ENCODE peak calls at places on chromosomes 7 and 10, in six cellular contexts. S is WTC11, N is HCT116, B is K562, J is H1, L is GM12878. F is an unnamed sample.

GRCh38 chr7:14740606-14741005 is 161.9 kb downstream of the DGKB start:
- DNase-seq in S (no peak), N (no peak), L (no peak), J (no peak), B (no peak), F (no peak)

GRCh38 chr7:45138433-45139267 is 18.9 kb upstream of the RAMP3 start:
- DNase-seq in L (no peak), B (peak), J (no peak), S (no peak), N (no peak), F (no peak)

GRCh38 chr10:70323697-70324340 is 40.0 kb upstream of the NPFFR1 start:
- DNase-seq in B (no peak), L (no peak), N (no peak), S (peak), J (peak), F (peak)

GRCh38 chr10:97479939-97480338 is 18.3 kb downstream of the MMS19 start:
- DNase-seq in J (peak), B (no peak), S (peak), L (no peak), N (no peak), F (no peak)

GRCh38 chr10:12640550-12640949 is 291.2 kb downstream of the CAMK1D start:
- DNase-seq in N (no peak), L (no peak), J (no peak), B (no peak), S (no peak), F (no peak)

GRCh38 chr10:126262186-126262838 is 126.0 kb downstream of the ADAM12 start:
- DNase-seq in B (no peak), L (no peak), N (no peak), J (no peak), S (no peak), F (no peak)

GRCh38 chr7:74495112-74495880 is 41.6 kb downstream of the GTF2IRD1 start:
- DNase-seq in S (no peak), J (no peak), B (no peak), L (no peak), N (no peak), F (no peak)

GRCh38 chr7:125424721-125425120 is 495.1 kb upstream of the POT1 start:
- DNase-seq in J (no peak), N (no peak), B (no peak), S (no peak), L (no peak), F (no peak)

GRCh38 chr10:130300608-130301025 is 164.4 kb downstream of the GLRX3 start:
- DNase-seq in S (no peak), J (no peak), N (no peak), B (no peak), L (no peak), F (no peak)

GRCh38 chr10:67549390-67549789 is 146.6 kb downstream of the CTNNA3 start:
- DNase-seq in J (no peak), L (no peak), B (no peak), N (no peak), S (no peak), F (no peak)

GRCh38 chr7:139804571-139804970 is 24.5 kb upstream of the TBXAS1 start:
- DNase-seq in N (no peak), J (no peak), S (no peak), L (no peak), B (no peak), F (no peak)

GRCh38 chr10:71963351-71963755 is 842 bp upstream of the CHST3 start:
- DNase-seq in L (no peak), J (peak), S (no peak), N (no peak), B (no peak), F (no peak)

GRCh38 chr10:125231116-125231812 is 70.9 kb upstream of the CTBP2 start:
- DNase-seq in L (no peak), J (no peak), N (peak), S (peak), B (no peak), F (no peak)

GRCh38 chr7:73770002-73770859 is at the start of gene CLDN3:
- DNase-seq in J (peak), S (peak), B (peak), L (no peak), N (peak), F (no peak)

GRCh38 chr7:6271694-6272371 is 591 bp downstream of the CYTH3 start:
- DNase-seq in S (peak), J (peak), N (no peak), L (no peak), B (peak), F (no peak)

GRCh38 chr7:16171928-16172327 is 249.4 kb downstream of the CRPPA start:
- DNase-seq in B (no peak), S (no peak), J (no peak), L (no peak), N (no peak), F (no peak)

GRCh38 chr10:7233259-7233991 is 177.4 kb downstream of the SFMBT2 start:
- DNase-seq in B (peak), J (no peak), S (no peak), N (no peak), L (no peak), F (peak)

GRCh38 chr7:116495737-116496136 is 3.8 kb upstream of the CAV2 start:
- DNase-seq in L (no peak), B (no peak), J (no peak), S (no peak), N (no peak), F (no peak)

GRCh38 chr10:13003004-13003403 is 1.5 kb upstream of the CCDC3 start:
- DNase-seq in L (no peak), J (no peak), S (no peak), B (no peak), N (no peak), F (no peak)

GRCh38 chr10:82378146-82378545 is 503.2 kb downstream of the NRG3 start:
- DNase-seq in B (no peak), S (no peak), N (no peak), L (no peak), J (no peak), F (no peak)

GRCh38 chr10:35058134-35058533 is 32.0 kb downstream of the CUL2 start:
- DNase-seq in J (no peak), L (peak), S (no peak), N (no peak), B (no peak), F (peak)

GRCh38 chr10:4770766-4771553 is 55.0 kb upstream of the AKR1E2 start:
- DNase-seq in J (no peak), L (no peak), S (no peak), N (peak), B (no peak), F (peak)
- TF ChIP-seq ATF3 in J (no peak), L (no peak), S (no peak), N (peak), B (no peak), F (no peak)

DNA sequence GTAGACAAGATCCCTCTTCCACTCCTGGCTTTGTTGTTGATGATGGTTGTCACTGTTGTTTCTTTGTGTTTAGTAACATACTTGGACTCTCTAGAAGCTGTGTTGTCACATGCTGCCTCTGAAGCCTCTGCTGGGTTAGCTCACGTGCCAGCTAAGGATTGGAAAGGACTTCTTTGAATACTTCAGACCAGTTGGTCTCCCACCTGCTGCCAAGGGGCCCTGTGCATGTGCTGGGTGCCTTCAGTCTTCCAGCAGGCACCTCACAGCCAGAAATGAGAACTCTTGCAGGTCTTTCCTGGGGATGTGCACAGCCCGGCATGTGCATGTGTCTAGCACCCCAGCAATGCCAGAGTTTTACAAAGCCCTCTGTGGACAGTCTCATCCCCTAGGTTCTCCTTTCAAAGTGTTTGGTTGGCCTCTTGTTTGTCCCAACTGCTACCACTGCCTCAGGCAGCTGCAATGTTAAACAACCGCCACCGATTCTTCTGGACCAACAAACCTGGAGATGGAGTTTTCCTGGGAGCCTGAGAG is 21.7 kb upstream of the NCAPG2 start:
- DNase-seq in N (no peak), B (no peak), L (no peak), J (peak), S (no peak), F (no peak)
- TF ChIP-seq ATF3 in N (no peak), B (no peak), L (no peak), J (no peak), S (no peak), F (no peak)

GRCh38 chr7:39979406-39980073 is 29.5 kb downstream of the CDK13 start:
- DNase-seq in L (no peak), S (no peak), J (no peak), N (no peak), B (no peak), F (no peak)
- TF ChIP-seq ATF3 in L (no peak), S (no peak), J (no peak), N (no peak), B (no peak), F (no peak)

GRCh38 chr10:86046845-86047460 is 319.6 kb downstream of the GRID1 start:
- DNase-seq in L (peak), N (peak), B (no peak), S (no peak), J (no peak), F (no peak)
- TF ChIP-seq ATF3 in L (no peak), N (no peak), B (no peak), S (no peak), J (no peak), F (no peak)

GRCh38 chr7:30473903-30474302 is 4.7 kb downstream of the NOD1 start:
- DNase-seq in J (peak), N (no peak), L (no peak), S (no peak), B (no peak), F (no peak)

GRCh38 chr7:30474485-30474884 is 4.1 kb downstream of the NOD1 start:
- DNase-seq in J (peak), S (no peak), B (no peak), L (no peak), N (no peak), F (no peak)

GRCh38 chr7:30472081-30472770 is 6.4 kb downstream of the NOD1 start:
- DNase-seq in S (no peak), J (peak), L (no peak), B (no peak), N (no peak), F (no peak)

GRCh38 chr7:30472771-30473392 is 5.7 kb downstream of the NOD1 start:
- DNase-seq in J (peak), S (no peak), N (no peak), L (no peak), B (no peak), F (no peak)

GRCh38 chr7:30473393-30473775 is 5.2 kb downstream of the NOD1 start:
- DNase-seq in J (peak), S (no peak), B (no peak), N (no peak), L (no peak), F (no peak)
- TF ChIP-seq ATF3 in J (no peak), S (no peak), B (no peak), N (no peak), L (no peak), F (no peak)

F was measured in HepG2.